ENCODE peak calls at places on chromosomes 5 and 9, in four cellular contexts. E, K, D and U are unnamed samples.

GRCh38 chr5:178450121-178450631 is 140.0 kb downstream of the COL23A1 start:
- DNase-seq in D (no peak), E (no peak), K (no peak), U (no peak)

GRCh38 chr9:89751081-89751855 is 146.5 kb downstream of the GADD45G start:
- DNase-seq in D (no peak), K (no peak), E (no peak), U (no peak)

GRCh38 chr5:93782978-93783377 is 41.6 kb upstream of the POU5F2 start:
- DNase-seq in K (no peak), E (no peak), D (no peak), U (no peak)

GRCh38 chr5:56048124-56048523 is 53.4 kb upstream of the IL6ST start:
- DNase-seq in K (no peak), E (no peak), D (no peak), U (no peak)

GRCh38 chr9:92762781-92763708 is 1.6 kb downstream of the BICD2 start:
- DNase-seq in E (no peak), K (no peak), D (no peak), U (no peak)

GRCh38 chr5:147437161-147437596 is 72.7 kb downstream of the DPYSL3 start:
- DNase-seq in D (no peak), E (no peak), K (no peak), U (no peak)

GRCh38 chr9:21070171-21070571 is 7.6 kb downstream of the IFNB1 start:
- DNase-seq in K (peak; percentile 35), E (peak; percentile 95), D (no peak), U (peak; percentile 21)

GRCh38 chr5:19927919-19928318 is 60.1 kb downstream of the CDH18 start:
- DNase-seq in K (no peak), E (peak; percentile 79), D (no peak), U (no peak)

GRCh38 chr5:10485142-10485795 is 43.6 kb downstream of the ROPN1L start:
- DNase-seq in K (peak; percentile 52), D (peak; percentile 57), E (peak; percentile 80), U (peak; percentile 89)

GRCh38 chr5:39176740-39177628 is 42.4 kb downstream of the FYB1 start:
- DNase-seq in K (no peak), E (no peak), D (no peak), U (no peak)

GRCh38 chr5:72556351-72557146 is 49.3 kb upstream of the ZNF366 start:
- DNase-seq in K (peak; percentile 53), E (peak; percentile 86), D (peak; percentile 34), U (peak; percentile 89)

GRCh38 chr9:4572184-4572826 is 82.0 kb downstream of the SLC1A1 start:
- DNase-seq in E (no peak), K (no peak), D (no peak), U (no peak)

GRCh38 chr9:113591899-113592625 is 128.5 kb downstream of the RGS3 start:
- DNase-seq in D (no peak), E (no peak), K (no peak), U (no peak)

GRCh38 chr9:130639866-130640555 is 24.4 kb upstream of the PRDM12 start:
- DNase-seq in K (no peak), D (no peak), E (no peak), U (no peak)

DNA sequence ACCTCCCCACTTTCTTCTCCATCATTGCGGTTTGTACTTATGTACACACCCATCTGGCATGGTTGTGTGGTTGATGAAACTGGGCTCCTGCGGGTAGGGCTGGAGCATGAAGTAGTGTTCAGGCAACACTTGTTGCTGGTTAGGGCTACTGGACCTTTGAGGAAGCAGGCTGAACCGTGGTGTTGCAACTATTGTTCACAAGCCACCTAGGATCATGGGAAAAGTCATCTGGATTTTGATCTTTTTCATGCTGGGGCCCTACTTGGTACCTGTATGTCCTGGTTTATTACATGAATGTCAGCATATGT is 40.1 kb upstream of the TIFAB start:
- DNase-seq in D (no peak), E (no peak), K (no peak), U (no peak)
- H3K27me3 ChIP-seq in D (peaks cover 6% of the 10 kb centered on the region), E (peaks cover 43% of the 10 kb centered on the region), K (peaks cover 23% of the 10 kb centered on the region), U (no peaks in the 10 kb centered on the region)

GRCh38 chr5:96935556-96936430 is at the start of gene LNPEP:
- DNase-seq in D (peak; percentile 97), K (peak; percentile 98), E (peak; percentile 98), U (peak; percentile 96)

GRCh38 chr5:96933764-96934163 is 2.1 kb upstream of the LNPEP start:
- DNase-seq in K (no peak), D (no peak), E (no peak), U (no peak)

GRCh38 chr5:96932026-96932425 is 3.9 kb upstream of the LNPEP start:
- DNase-seq in D (no peak), K (no peak), E (no peak), U (no peak)

GRCh38 chr5:96934695-96935555 is 955 bp upstream of the LNPEP start:
- DNase-seq in D (peak; percentile 95), E (peak; percentile 96), K (peak; percentile 97), U (peak; percentile 98)

DNA sequence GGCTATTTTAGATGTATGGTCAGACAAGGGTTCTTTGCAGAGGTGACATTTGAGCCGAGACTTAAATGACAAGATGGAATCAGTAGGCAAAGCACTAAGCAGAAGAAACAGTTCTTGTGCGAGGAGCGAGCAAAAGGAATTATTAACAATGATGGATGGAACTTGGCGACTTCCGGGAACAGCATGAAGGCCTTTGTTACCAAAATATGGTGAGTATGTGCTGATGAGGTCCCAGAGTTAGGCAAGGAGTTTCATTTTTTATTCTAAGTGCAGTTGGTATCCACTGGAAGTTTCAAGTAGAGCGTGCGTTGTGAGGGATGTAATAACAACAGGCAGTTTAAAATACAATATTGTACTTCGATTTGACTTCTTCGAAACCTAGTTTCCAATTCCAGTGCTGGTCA is 1.6 kb upstream of the LNPEP start:
- DNase-seq in D (no peak), E (no peak), K (no peak), U (no peak)
- H3K27ac ChIP-seq in D (peak overlapping the region; percentile 99), E (peak overlapping the region; percentile 97), K (peak overlapping the region; percentile 80), U (peak overlapping the region; percentile 97)

GRCh38 chr9:114722937-114723620 is 41.1 kb upstream of the TEX48 start:
- DNase-seq in E (no peak), K (no peak), D (no peak), U (peak; percentile 34)
- H3K27me3 ChIP-seq in E (peaks cover 14% of the 10 kb centered on the region), K (no peaks in the 10 kb centered on the region), D (no peaks in the 10 kb centered on the region), U (no peaks in the 10 kb centered on the region)

GRCh38 chr5:40428815-40429214 is 250.9 kb upstream of the PTGER4 start:
- DNase-seq in E (no peak), K (no peak), D (no peak), U (no peak)
- H3K27ac ChIP-seq in E (no peak overlapping the region), K (no peak overlapping the region), D (no peak overlapping the region), U (no peak overlapping the region)

DNA sequence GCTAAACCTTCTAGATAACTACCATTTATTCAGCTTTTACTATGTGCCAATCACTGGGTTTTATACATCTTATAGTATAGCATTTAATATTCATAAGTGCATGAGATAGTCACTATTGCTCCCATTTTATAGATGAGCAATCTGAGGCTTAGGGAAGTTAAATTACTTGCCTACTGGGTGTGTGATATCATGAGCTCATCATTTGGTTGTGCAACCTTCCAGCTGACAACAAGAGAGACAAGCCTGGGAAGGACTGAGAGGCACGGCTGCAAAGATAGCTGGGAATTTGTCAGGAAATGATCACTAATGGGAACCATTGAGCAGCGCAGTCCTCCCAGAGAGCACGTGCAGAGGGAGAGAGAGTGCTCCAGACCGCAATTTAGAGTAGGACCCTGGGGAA is 481.6 kb upstream of the KIF2A start:
- DNase-seq in D (no peak), K (no peak), E (no peak), U (no peak)
- H3K27me3 ChIP-seq in D (no peaks in the 10 kb centered on the region), K (peaks cover 32% of the 10 kb centered on the region), E (peaks cover 18% of the 10 kb centered on the region), U (no peaks in the 10 kb centered on the region)

GRCh38 chr9:128343855-128344254 is 3.5 kb downstream of the SLC27A4 start:
- DNase-seq in E (no peak), D (no peak), K (no peak), U (no peak)

GRCh38 chr9:128340691-128341434 is 536 bp downstream of the SLC27A4 start:
- DNase-seq in K (no peak), D (peak; percentile 27), E (no peak), U (peak; percentile 41)

GRCh38 chr9:128342971-128343680 is 2.8 kb downstream of the SLC27A4 start:
- DNase-seq in D (no peak), K (no peak), E (no peak), U (no peak)

GRCh38 chr9:128339761-128340690 is at the start of gene SLC27A4:
- DNase-seq in E (peak; percentile 71), D (peak; percentile 87), K (peak; percentile 92), U (peak; percentile 88)

GRCh38 chr9:128341435-128341849 is 1.1 kb downstream of the SLC27A4 start:
- DNase-seq in E (peak; percentile 78), K (peak; percentile 81), D (peak; percentile 72), U (peak; percentile 80)
- H3K27ac ChIP-seq in E (no peak overlapping the region), K (peak overlapping the region; percentile 21), D (peak overlapping the region; percentile 92), U (no peak overlapping the region)

DNA sequence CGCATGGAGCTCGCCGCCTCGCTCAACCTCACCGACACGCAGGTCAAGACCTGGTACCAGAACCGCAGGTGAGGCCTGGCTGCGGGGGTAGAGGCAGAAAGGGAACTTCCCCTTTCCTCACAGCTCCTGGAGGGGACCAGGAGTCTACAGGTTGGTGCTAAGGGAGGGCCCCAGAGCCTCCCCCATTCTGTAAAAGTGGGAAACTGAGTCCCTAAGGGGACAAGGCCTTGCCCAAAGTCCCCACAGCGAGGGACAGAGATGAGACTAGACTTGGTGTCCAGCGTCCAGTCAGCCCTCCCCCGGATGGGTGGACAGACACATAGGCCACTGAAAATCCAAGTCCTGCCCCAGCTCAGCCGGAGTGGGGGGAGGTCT is 5.1 kb downstream of the BARHL1 start:
- DNase-seq in D (no peak), K (no peak), E (no peak), U (no peak)
- H3K27me3 ChIP-seq in D (peaks cover 78% of the 10 kb centered on the region), K (peaks cover 12% of the 10 kb centered on the region), E (peaks cover 97% of the 10 kb centered on the region), U (no peaks in the 10 kb centered on the region)

GRCh38 chr5:132074091-132074771 is 642 bp downstream of the CSF2 start:
- DNase-seq in K (peak; percentile 46), E (no peak), D (no peak), U (no peak)
- H3K27ac ChIP-seq in K (peak overlapping the region; percentile 83), E (no peak overlapping the region), D (no peak overlapping the region), U (no peak overlapping the region)

GRCh38 chr5:43017438-43017820 is 22.7 kb downstream of the ANXA2R start:
- DNase-seq in E (peak; percentile 70), D (no peak), K (no peak), U (no peak)
- H3K27me3 ChIP-seq in E (no peaks in the 10 kb centered on the region), D (peaks cover 8% of the 10 kb centered on the region), K (no peaks in the 10 kb centered on the region), U (no peaks in the 10 kb centered on the region)

GRCh38 chr5:149532413-149532812 is 18.8 kb downstream of the CSNK1A1 start:
- DNase-seq in E (no peak), D (no peak), K (no peak), U (no peak)
- H3K27ac ChIP-seq in E (no peak overlapping the region), D (no peak overlapping the region), K (no peak overlapping the region), U (no peak overlapping the region)